ENCODE peak calls at places on chromosomes 11 and 22, in four cellular contexts. One of them, this sample, is unnamed. For H3K4me1 and H3K9me3, the result is how much of the 10 kb centered on the place peaks cover.

GRCh38 chr11:11000546-11001283 is 142.9 kb upstream of the ZBED5 start:
- DNase-seq in neural progenitor cell: no peak
- DNase-seq in tibial artery: no peak
- DNase-seq in Panc1: no peak
- DNase-seq in this sample: no peak

GRCh38 chr11:46410021-46410420 is 18.4 kb upstream of the CHRM4 start:
- DNase-seq in neural progenitor cell: peak
- DNase-seq in tibial artery: peak
- DNase-seq in Panc1: no peak
- DNase-seq in this sample: no peak

GRCh38 chr22:33329398-33329797 is 271.2 kb upstream of the SYN3 start:
- DNase-seq in neural progenitor cell: no peak
- DNase-seq in tibial artery: no peak
- DNase-seq in Panc1: no peak
- DNase-seq in this sample: no peak

GRCh38 chr22:26045051-26045450 is 124.2 kb upstream of the SEZ6L start:
- DNase-seq in neural progenitor cell: no peak
- DNase-seq in tibial artery: no peak
- DNase-seq in Panc1: no peak
- DNase-seq in this sample: no peak

GRCh38 chr22:49858827-49859226 is 5.2 kb downstream of the ZBED4 start:
- DNase-seq in neural progenitor cell: no peak
- DNase-seq in tibial artery: peak
- DNase-seq in Panc1: no peak
- DNase-seq in this sample: no peak

GRCh38 chr22:27195104-27195503 is 537.7 kb downstream of the MIAT start:
- DNase-seq in neural progenitor cell: no peak
- DNase-seq in tibial artery: no peak
- DNase-seq in Panc1: no peak
- DNase-seq in this sample: peak

GRCh38 chr11:128026596-128026995 is 560.8 kb downstream of the ETS1 start:
- DNase-seq in neural progenitor cell: no peak
- DNase-seq in tibial artery: no peak
- DNase-seq in Panc1: peak
- DNase-seq in this sample: no peak

GRCh38 chr11:106714179-106714578 is 304.1 kb downstream of the GUCY1A2 start:
- DNase-seq in neural progenitor cell: no peak
- DNase-seq in tibial artery: no peak
- DNase-seq in Panc1: no peak
- DNase-seq in this sample: no peak

GRCh38 chr11:77102246-77103210 is at the start of gene OMP:
- DNase-seq in neural progenitor cell: no peak
- DNase-seq in tibial artery: no peak
- DNase-seq in Panc1: no peak
- DNase-seq in this sample: no peak

GRCh38 chr11:8092587-8093424 is 11.8 kb downstream of the TUB start:
- DNase-seq in neural progenitor cell: peak
- DNase-seq in tibial artery: peak
- DNase-seq in Panc1: no peak
- DNase-seq in this sample: no peak

GRCh38 chr22:24894998-24895397 is 51.5 kb downstream of the LHFPL7 start:
- DNase-seq in neural progenitor cell: no peak
- DNase-seq in tibial artery: peak
- DNase-seq in Panc1: no peak
- DNase-seq in this sample: peak

GRCh38 chr11:86670179-86670578 is 2.2 kb downstream of the ME3 start:
- DNase-seq in neural progenitor cell: no peak
- DNase-seq in tibial artery: no peak
- DNase-seq in Panc1: no peak
- DNase-seq in this sample: no peak

GRCh38 chr11:19116315-19116970 is 525 bp upstream of the ZDHHC13 start:
- DNase-seq in neural progenitor cell: peak
- DNase-seq in tibial artery: no peak
- DNase-seq in Panc1: no peak
- DNase-seq in this sample: no peak

GRCh38 chr22:24416095-24416494 is 11.3 kb upstream of the ADORA2A start:
- DNase-seq in neural progenitor cell: no peak
- DNase-seq in tibial artery: no peak
- DNase-seq in Panc1: no peak
- DNase-seq in this sample: no peak

GRCh38 chr11:1326435-1327063 is 17.1 kb upstream of the TOLLIP start:
- DNase-seq in neural progenitor cell: no peak
- DNase-seq in tibial artery: no peak
- DNase-seq in Panc1: no peak
- DNase-seq in this sample: no peak

GRCh38 chr11:92246637-92247036 is 22.0 kb downstream of the FAT3 start:
- DNase-seq in neural progenitor cell: no peak
- DNase-seq in tibial artery: no peak
- DNase-seq in Panc1: no peak
- DNase-seq in this sample: no peak

GRCh38 chr11:2328040-2328439 is 26.2 kb downstream of the TSPAN32 start:
- DNase-seq in neural progenitor cell: no peak
- DNase-seq in tibial artery: no peak
- DNase-seq in Panc1: no peak
- DNase-seq in this sample: peak

GRCh38 chr11:46659908-46660307 is 40.5 kb downstream of the ARHGAP1 start:
- DNase-seq in neural progenitor cell: no peak
- DNase-seq in tibial artery: peak
- DNase-seq in Panc1: no peak
- DNase-seq in this sample: no peak

DNA sequence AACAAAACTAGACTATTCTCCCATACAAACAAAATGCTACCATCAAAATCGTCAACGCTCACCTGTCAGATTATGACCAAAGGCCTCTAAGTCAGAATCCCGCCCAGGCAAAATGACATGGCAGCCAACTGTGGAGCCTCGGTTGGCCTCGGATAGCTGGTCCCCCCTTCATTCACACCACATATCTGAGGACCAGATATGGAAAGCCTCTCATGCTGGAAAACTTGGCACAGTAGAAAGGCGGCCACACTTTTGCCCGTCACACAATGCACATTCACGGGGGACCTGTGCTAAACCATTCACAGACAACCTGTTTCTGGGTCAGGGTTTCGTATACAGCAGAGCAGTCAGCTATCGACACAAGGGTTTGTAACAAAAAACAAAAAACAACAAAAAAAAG is 11.2 kb downstream of the MAPK1 start:
- DNase-seq in neural progenitor cell: no peak
- DNase-seq in tibial artery: no peak
- DNase-seq in Panc1: no peak
- DNase-seq in this sample: no peak
- H3K4me1 ChIP-seq in neural progenitor cell: under half
- H3K4me1 ChIP-seq in tibial artery: under half
- H3K4me1 ChIP-seq in Panc1: under half
- H3K4me1 ChIP-seq in this sample: under half

DNA sequence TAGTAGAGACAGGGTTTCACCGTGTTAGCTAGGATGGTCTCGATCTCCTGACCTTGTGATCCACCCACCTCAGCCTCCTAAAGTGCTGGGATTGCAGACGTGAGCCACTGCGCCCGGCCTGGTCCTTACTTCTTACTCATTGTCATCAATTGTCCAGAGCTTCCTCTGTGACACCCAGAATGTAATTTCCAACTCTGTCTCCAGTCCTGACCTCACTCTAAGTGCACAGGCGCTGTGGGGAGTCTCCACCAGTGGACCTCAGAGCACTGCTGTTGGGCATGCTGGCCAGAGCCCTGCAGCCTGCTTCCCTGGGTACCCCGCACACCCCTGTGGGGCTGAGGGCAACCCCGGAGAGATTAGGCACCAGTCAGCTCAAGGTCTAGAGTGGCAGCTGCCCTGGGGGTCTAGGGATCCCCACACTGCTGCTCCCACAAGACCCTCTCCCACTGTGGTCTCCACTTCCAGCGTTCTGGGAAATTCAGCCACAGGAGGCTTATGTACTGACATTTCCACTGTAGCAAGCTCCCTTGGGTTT is 1140.3 kb downstream of the TBC1D22A start:
- DNase-seq in neural progenitor cell: no peak
- DNase-seq in tibial artery: no peak
- DNase-seq in Panc1: no peak
- DNase-seq in this sample: no peak
- H3K9me3 ChIP-seq in neural progenitor cell: under half
- H3K9me3 ChIP-seq in tibial artery: under half
- H3K9me3 ChIP-seq in Panc1: under half
- H3K9me3 ChIP-seq in this sample: under half

GRCh38 chr11:36150986-36151385 is 138.2 kb downstream of the COMMD9 start:
- DNase-seq in neural progenitor cell: no peak
- DNase-seq in tibial artery: no peak
- DNase-seq in Panc1: no peak
- DNase-seq in this sample: no peak
- H3K4me1 ChIP-seq in neural progenitor cell: under half
- H3K4me1 ChIP-seq in tibial artery: under half
- H3K4me1 ChIP-seq in Panc1: under half
- H3K4me1 ChIP-seq in this sample: under half

DNA sequence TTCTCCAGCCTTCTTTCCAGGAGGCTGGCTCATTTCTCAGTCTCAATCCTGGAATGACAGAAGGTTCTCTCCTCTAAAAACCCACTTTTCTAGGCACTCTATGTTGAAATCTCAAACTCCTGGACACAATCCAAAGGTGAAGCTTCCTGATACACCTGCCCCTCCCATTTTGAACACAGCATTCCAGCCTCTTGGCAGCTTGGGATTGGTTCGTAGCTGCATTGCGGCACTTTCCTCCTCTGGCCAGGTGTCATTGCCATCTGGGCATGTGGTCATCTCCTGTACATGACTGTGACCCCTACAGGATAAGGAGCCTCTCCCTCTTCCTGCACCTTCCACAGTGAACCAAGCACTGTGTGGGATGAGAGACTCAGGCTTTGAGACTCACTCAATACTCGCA is 230.2 kb upstream of the B3GAT1 start:
- DNase-seq in neural progenitor cell: no peak
- DNase-seq in tibial artery: no peak
- DNase-seq in Panc1: no peak
- DNase-seq in this sample: no peak
- H3K9me3 ChIP-seq in neural progenitor cell: under half
- H3K9me3 ChIP-seq in tibial artery: under half
- H3K9me3 ChIP-seq in Panc1: under half
- H3K9me3 ChIP-seq in this sample: under half

This sample was measured in aorta.